ENCODE peak calls at places on chromosomes 1 and 21, in nine cellular contexts. B is body of pancreas, S is A673, X is fibroblast of lung, H is WERI-Rb-1, R is right lobe of liver, V is PC-3, A is heart right ventricle, N is heart left ventricle. O is an unnamed sample.

GRCh38 chr1:228397966-228398365 is 8.7 kb downstream of the TRIM11 start:
- DNase-seq in S (no peak), R (no peak), A (no peak), H (no peak), X (no peak), V (no peak), B (no peak), N (no peak), O (no peak)

GRCh38 chr1:225762444-225762843 is 15.2 kb upstream of the SRP9 start:
- DNase-seq in N (no peak), S (no peak), H (peak), R (peak), A (no peak), X (no peak), B (no peak), V (no peak), O (no peak)

GRCh38 chr1:214270097-214270635 is 10.8 kb upstream of the SMYD2 start:
- DNase-seq in S (no peak), A (no peak), B (no peak), H (no peak), V (no peak), R (no peak), X (no peak), N (no peak), O (no peak)

GRCh38 chr1:213127074-213127473 is 76.0 kb downstream of the RPS6KC1 start:
- DNase-seq in R (no peak), S (no peak), A (no peak), B (no peak), H (no peak), V (peak), X (no peak), N (no peak), O (no peak)

GRCh38 chr1:186093437-186093836 is 281.6 kb downstream of the TPR start:
- DNase-seq in H (no peak), X (no peak), N (no peak), A (no peak), B (no peak), R (no peak), S (peak), V (peak), O (no peak)

GRCh38 chr21:41940431-41940830 is 13.4 kb downstream of the C2CD2 start:
- DNase-seq in V (no peak), R (no peak), X (no peak), S (no peak), N (no peak), H (no peak), A (no peak), B (no peak), O (no peak)

GRCh38 chr1:175904808-175905207 is 161.4 kb upstream of the TNR start:
- DNase-seq in H (no peak), N (no peak), A (no peak), X (no peak), S (no peak), R (no peak), B (no peak), V (no peak), O (no peak)

GRCh38 chr1:198601936-198602889 is 36.6 kb upstream of the PTPRC start:
- DNase-seq in N (no peak), X (no peak), V (no peak), S (no peak), A (no peak), H (no peak), B (no peak), R (no peak), O (no peak)

GRCh38 chr1:184407816-184408510 is 21.1 kb downstream of the C1orf21 start:
- DNase-seq in A (no peak), H (no peak), X (peak), N (no peak), S (no peak), V (peak), B (no peak), R (no peak), O (no peak)

GRCh38 chr1:70818391-70818790 is 229.2 kb downstream of the PTGER3 start:
- DNase-seq in S (peak), V (no peak), A (no peak), X (no peak), B (no peak), N (no peak), H (no peak), R (no peak), O (no peak)

GRCh38 chr1:70495370-70495769 is 84.3 kb downstream of the CTH start:
- DNase-seq in V (no peak), R (no peak), S (no peak), A (no peak), B (no peak), H (no peak), X (no peak), N (no peak), O (no peak)

GRCh38 chr1:115877511-115877910 is 36.6 kb upstream of the NHLH2 start:
- DNase-seq in A (no peak), N (no peak), X (no peak), H (peak), B (no peak), R (no peak), V (no peak), S (peak), O (no peak)

GRCh38 chr1:172411791-172412338 is 8.6 kb upstream of the C1orf105 start:
- DNase-seq in X (no peak), B (no peak), V (no peak), A (no peak), N (no peak), R (no peak), H (no peak), S (no peak), O (no peak)

GRCh38 chr1:232538943-232539302 is 91.0 kb downstream of the SIPA1L2 start:
- DNase-seq in A (no peak), S (no peak), B (no peak), V (no peak), H (no peak), X (no peak), R (no peak), N (no peak), O (no peak)

DNA sequence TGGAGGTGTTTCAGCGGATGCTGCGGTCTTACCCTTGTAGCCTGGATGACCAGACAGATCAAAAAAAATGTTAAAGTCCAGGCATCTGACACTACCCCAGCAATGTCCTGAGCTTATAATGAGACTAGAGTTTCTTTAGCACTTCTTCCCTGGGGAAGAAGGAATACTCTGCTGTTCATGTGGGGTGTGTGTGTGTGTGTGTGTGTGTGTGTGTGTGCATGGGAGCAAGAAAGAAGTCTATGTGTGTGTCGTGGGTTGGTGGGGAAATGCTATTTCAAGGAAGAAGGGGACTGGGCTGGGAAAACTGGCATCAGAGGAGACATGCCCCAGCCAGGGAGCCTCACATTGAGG is 3.0 kb upstream of the RASSF5 start:
- DNase-seq in S (no peak), V (no peak), R (no peak), H (no peak), B (no peak), N (no peak), A (no peak), X (no peak), O (no peak)
- H3K27ac ChIP-seq in S (no peak), V (peak), R (no peak), H (no peak), B (no peak), N (no peak), A (no peak), X (no peak), O (no peak)

GRCh38 chr1:2604854-2605753 is 18.5 kb downstream of the PRXL2B start:
- DNase-seq in R (peak), X (no peak), S (no peak), N (peak), H (no peak), B (no peak), A (no peak), V (no peak), O (peak)

GRCh38 chr1:2602866-2603520 is 16.4 kb downstream of the PRXL2B start:
- DNase-seq in V (no peak), X (no peak), H (no peak), N (peak), B (no peak), S (no peak), R (peak), A (no peak), O (no peak)

GRCh38 chr1:2604156-2604853 is 17.7 kb downstream of the PRXL2B start:
- DNase-seq in S (no peak), R (peak), A (no peak), B (no peak), H (no peak), N (peak), V (no peak), X (no peak), O (peak)

GRCh38 chr1:2602311-2602835 is 15.8 kb downstream of the PRXL2B start:
- DNase-seq in N (peak), B (no peak), H (no peak), S (no peak), V (no peak), X (no peak), R (no peak), A (no peak), O (peak)

DNA sequence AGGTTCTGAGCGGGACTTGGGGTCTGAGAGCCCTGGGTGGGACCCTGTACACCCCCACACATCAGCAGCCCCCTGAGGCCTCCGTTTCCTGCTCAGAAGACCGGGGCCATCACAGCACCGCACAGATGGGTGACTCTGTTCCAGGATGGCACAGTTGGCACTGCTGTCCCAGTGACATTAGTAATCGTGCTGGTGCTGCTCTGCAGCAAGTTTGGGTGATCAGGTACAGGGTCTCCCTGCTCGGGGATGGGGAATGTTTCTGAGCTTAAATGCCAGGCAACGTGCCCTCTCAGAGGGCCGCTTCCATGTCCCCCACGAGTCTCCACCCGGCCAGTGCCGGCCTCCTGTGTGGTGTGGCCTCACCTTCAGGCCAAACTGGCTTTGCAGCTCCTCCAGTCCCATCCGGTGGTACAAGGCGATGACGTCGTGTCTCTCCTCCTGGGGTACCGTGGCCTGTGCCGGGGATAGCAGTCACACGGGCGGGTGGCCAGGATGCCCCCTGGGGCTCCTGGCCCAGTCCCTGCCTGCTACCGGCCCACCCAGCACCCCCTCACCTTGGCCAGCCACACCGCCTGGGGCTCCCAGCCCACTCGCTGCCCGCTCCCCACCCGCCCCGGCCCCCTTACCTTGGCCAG is 17.1 kb downstream of the PRXL2B start:
- DNase-seq in V (no peak), S (no peak), N (peak), X (no peak), B (no peak), H (no peak), A (no peak), R (peak), O (peak)
- TF ChIP-seq CTCF in V (no peak), S (no peak), N (no peak), X (no peak), B (no peak), H (no peak), A (no peak), R (no peak), O (no peak)

GRCh38 chr1:167165948-167166702 is 54.6 kb upstream of the POU2F1 start:
- DNase-seq in A (no peak), N (no peak), S (peak), B (no peak), R (no peak), V (no peak), H (no peak), X (peak), O (no peak)
- H3K4me3 ChIP-seq in A (no peak), N (no peak), S (no peak), B (no peak), R (no peak), V (no peak), H (no peak), X (no peak), O (no peak)

DNA sequence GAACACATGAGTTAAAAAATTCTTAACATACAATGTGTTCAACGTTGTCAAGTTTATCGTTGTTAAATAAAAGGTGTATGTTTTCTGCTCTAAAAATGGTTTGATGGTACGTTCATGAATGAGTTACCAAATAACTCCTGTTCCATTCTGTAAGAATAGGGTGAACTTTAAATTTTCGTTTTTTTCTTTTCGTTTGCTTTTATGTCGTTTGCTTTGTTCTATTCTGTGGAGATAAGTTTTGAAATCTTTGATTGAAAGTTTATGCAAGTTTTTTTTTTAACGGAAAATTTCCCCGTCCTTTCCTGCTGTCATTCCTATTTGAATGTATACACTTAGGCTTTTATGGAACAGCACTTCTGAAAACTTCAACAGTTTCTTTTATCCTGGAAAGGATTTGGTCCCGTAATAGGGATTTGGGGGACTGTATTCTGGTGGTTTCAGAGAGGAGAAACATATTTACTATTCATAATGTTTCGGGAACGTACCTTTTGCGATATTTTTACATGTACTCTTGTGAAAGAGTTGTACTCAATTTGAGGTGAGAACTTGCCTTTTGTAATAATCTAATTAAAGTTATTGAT is 1.7 kb downstream of the DR1 start:
- DNase-seq in A (no peak), R (no peak), V (peak), N (no peak), S (peak), B (no peak), H (no peak), X (no peak), O (no peak)
- H3K27ac ChIP-seq in A (no peak), R (peak), V (no peak), N (peak), S (peak), B (peak), H (peak), X (peak), O (no peak)

GRCh38 chr1:17359808-17360207 is 12.2 kb upstream of the PADI6 start:
- DNase-seq in R (no peak), N (no peak), A (no peak), X (no peak), V (no peak), H (peak), S (no peak), B (no peak), O (no peak)
- TF ChIP-seq CTCF in R (no peak), N (no peak), A (no peak), X (no peak), V (no peak), H (no peak), S (no peak), B (no peak), O (no peak)

GRCh38 chr1:215987092-215987855 is 420.2 kb downstream of the KCTD3 start:
- DNase-seq in N (no peak), X (no peak), R (no peak), A (no peak), B (no peak), S (no peak), H (no peak), V (no peak), O (no peak)

GRCh38 chr1:215992620-215993019 is 425.5 kb downstream of the KCTD3 start:
- DNase-seq in H (no peak), A (no peak), V (peak), B (no peak), X (peak), S (peak), N (no peak), R (no peak), O (no peak)
- H3K4me3 ChIP-seq in H (no peak), A (no peak), V (no peak), B (no peak), X (no peak), S (no peak), N (no peak), R (no peak), O (no peak)

GRCh38 chr1:154422521-154422920 is 17.4 kb downstream of the IL6R start:
- DNase-seq in S (no peak), V (no peak), B (no peak), A (no peak), X (no peak), N (no peak), H (no peak), R (no peak), O (no peak)

GRCh38 chr1:154420172-154420571 is 15.0 kb downstream of the IL6R start:
- DNase-seq in V (peak), H (no peak), S (peak), N (peak), B (peak), A (peak), R (peak), X (peak), O (peak)

GRCh38 chr1:154419620-154420020 is 14.5 kb downstream of the IL6R start:
- DNase-seq in S (no peak), A (peak), X (peak), H (peak), B (peak), N (peak), R (peak), V (peak), O (peak)

GRCh38 chr1:154418898-154419619 is 13.9 kb downstream of the IL6R start:
- DNase-seq in N (no peak), X (no peak), V (no peak), B (no peak), R (peak), H (no peak), A (no peak), S (no peak), O (no peak)

DNA sequence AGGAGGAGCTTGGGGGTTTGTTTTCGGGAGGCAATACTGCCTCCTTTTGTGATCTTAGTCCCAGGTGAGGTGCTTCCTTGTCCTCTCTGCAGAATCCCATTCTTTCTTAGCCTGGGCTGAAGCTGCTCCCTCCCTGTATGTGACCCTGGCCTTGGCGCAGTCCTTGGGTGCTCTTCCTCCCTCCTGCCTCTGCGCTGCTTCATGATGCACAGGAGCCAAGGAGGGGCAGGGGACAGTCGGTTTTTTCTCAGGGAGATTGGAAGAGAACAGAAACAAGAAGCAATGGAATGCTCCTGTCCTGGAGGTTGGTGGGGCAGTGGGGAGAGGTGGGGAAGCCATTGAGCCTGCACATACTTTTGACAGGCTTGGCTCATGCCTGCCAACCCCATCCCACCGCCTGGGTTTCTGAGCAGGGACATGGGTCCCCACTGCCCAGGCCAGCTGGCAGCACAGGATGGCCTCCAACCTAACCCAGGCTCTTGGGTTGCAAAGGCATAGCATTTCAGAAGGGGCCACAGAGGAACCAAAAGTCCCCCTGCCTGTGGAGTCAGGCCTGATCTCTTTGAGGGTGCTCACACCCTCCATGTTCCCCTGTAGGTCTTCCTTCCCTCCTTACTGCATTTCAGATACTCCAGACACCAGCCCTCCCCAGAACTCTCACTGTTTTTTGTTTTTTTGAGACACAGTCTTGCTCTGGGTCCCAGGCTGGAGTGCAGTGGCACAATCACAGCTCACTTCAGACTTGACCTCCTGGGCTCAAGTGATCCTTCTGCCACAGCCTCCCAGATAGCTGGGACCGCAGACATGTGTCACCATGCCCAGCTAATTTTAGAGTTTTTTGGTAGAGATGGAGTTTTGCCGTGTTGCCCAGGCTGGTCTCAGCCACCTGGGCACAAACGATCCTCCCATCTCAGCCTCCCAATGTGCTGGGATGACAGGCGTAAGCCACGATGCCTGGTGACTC is 16.1 kb downstream of the IL6R start:
- DNase-seq in H (no peak), B (no peak), R (no peak), N (no peak), S (no peak), V (no peak), X (no peak), A (no peak), O (no peak)
- H3K27ac ChIP-seq in H (no peak), B (peak), R (peak), N (peak), S (no peak), V (peak), X (peak), A (peak), O (peak)

GRCh38 chr1:27713139-27713725 is 12.5 kb upstream of the FAM76A start:
- DNase-seq in R (no peak), B (no peak), A (no peak), X (no peak), V (no peak), S (no peak), N (no peak), H (no peak), O (no peak)
- TF ChIP-seq CTCF in R (no peak), B (no peak), A (no peak), X (no peak), V (no peak), S (no peak), N (no peak), H (no peak), O (no peak)

GRCh38 chr1:27153549-27153886 is 1.4 kb downstream of the SLC9A1 start:
- DNase-seq in B (no peak), S (peak), N (no peak), H (no peak), X (peak), R (no peak), V (no peak), A (no peak), O (no peak)
- H3K4me3 ChIP-seq in B (no peak), S (peak), N (peak), H (no peak), X (peak), R (no peak), V (peak), A (peak), O (no peak)

GRCh38 chr1:39418223-39418622 is 73.2 kb upstream of the BMP8A start:
- DNase-seq in V (no peak), N (no peak), A (no peak), H (no peak), S (no peak), B (no peak), R (no peak), X (no peak), O (no peak)
- H3K27ac ChIP-seq in V (no peak), N (no peak), A (no peak), H (no peak), S (no peak), B (no peak), R (no peak), X (no peak), O (no peak)

O was measured in testis.